ENCODE peak calls at places on chromosome 6, in four cellular contexts. X, P, A and K are unnamed samples.

GRCh38 chr6:44073612-44074382 is 53.5 kb downstream of the MRPL14 start:
- DNase-seq in X (peak), P (no peak), A (no peak), K (no peak)

GRCh38 chr6:131107166-131107565 is 28.1 kb upstream of the AKAP7 start:
- DNase-seq in X (no peak), P (peak), A (no peak), K (no peak)

GRCh38 chr6:67886840-67887292 is 748.2 kb upstream of the ADGRB3 start:
- DNase-seq in X (no peak), P (no peak), A (no peak), K (no peak)

GRCh38 chr6:138035070-138035469 is 72.1 kb downstream of the PERP start:
- DNase-seq in X (no peak), P (no peak), A (no peak), K (no peak)

GRCh38 chr6:214428-214827 is 77.9 kb upstream of the DUSP22 start:
- DNase-seq in X (no peak), P (no peak), A (no peak), K (no peak)

GRCh38 chr6:106964954-106965353 is 9.6 kb downstream of the CD24 start:
- DNase-seq in X (no peak), P (no peak), A (no peak), K (no peak)

GRCh38 chr6:116419069-116419468 is 42.1 kb upstream of the CALHM6 start:
- DNase-seq in X (no peak), P (no peak), A (no peak), K (no peak)

GRCh38 chr6:155314773-155315515 is 660 bp upstream of the TFB1M start:
- DNase-seq in X (no peak), P (peak), A (no peak), K (no peak)

GRCh38 chr6:151413372-151414145 is 22.2 kb upstream of the ZBTB2 start:
- DNase-seq in X (no peak), P (no peak), A (no peak), K (no peak)

GRCh38 chr6:147507162-147508072 is 1.1 kb upstream of the SAMD5 start:
- DNase-seq in X (peak), P (peak), A (peak), K (no peak)

GRCh38 chr6:73983367-73983766 is 287.4 kb downstream of the CD109 start:
- DNase-seq in X (no peak), P (peak), A (no peak), K (no peak)

GRCh38 chr6:3585320-3585935 is 128.6 kb upstream of the SLC22A23 start:
- DNase-seq in X (no peak), P (peak), A (no peak), K (peak)

GRCh38 chr6:43683708-43684455 is 3.7 kb downstream of the MRPS18A start:
- DNase-seq in X (no peak), P (no peak), A (no peak), K (no peak)

DNA sequence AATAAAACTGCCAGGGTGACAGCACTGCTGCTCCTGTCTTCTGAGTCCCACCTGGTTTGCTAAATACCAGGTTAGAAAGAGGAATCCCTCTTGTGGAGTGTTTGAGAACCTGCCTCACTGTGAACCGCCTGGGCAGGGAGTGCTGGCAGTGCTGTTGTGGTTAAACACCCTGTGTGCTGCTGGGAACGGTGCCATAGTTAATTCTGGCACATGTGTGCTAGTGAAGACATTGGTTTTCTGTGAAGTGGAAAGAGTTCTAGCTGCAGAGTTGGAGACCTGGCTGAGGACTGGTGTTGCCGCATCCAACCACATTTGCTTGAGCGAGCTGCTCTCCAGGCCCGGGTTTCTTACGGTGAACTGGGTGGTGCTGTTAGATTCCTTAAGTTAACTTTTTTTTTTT is 72.7 kb downstream of the IGF2R start:
- DNase-seq in X (no peak), P (peak), A (no peak), K (no peak)
- TF ChIP-seq CTCF in X (peak), P (peak), A (no peak), K (no peak)

GRCh38 chr6:88760091-88760490 is 203.3 kb downstream of the RNGTT start:
- DNase-seq in X (no peak), P (peak), A (no peak), K (no peak)

GRCh38 chr6:88763160-88763559 is 200.3 kb downstream of the RNGTT start:
- DNase-seq in X (no peak), P (peak), A (no peak), K (no peak)

DNA sequence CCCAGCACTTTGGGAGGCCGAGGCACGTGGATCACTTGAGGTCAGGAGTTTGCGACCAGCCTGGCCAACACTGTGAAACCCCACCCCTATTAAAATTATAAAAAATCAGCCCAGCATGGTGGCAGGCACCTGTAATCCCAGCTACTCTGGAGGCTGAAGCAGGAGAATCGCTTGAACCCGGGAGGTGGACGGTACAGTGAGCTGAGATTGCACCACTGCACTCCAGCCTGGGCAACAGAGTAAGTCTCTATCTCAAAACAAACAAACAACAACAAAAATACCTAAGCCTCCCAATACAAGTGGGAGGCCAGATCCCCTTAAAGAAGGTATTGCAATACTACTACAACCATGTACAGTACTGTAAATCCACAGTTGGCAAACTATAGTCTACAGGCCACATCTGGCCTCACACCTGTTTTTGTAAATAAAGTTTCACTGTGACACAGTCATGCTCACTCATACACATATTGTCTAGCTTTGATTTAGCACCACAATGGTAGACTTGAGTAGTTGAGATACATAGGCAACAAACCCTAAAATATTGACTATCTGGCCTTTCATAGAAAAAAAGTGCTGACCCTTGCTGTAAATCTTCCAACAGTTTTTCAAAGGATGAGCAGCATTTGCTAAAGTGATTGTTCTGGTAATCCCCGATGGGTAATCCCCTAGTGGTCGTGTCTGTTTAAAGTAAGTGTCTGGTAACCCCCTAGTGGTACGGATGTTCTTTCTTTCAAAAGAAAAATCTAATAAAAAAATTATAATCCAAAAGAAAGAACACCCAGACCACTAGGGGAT is 202.0 kb downstream of the RNGTT start:
- DNase-seq in X (no peak), P (no peak), A (no peak), K (no peak)
- TF ChIP-seq CTCF in X (peak), P (no peak), A (peak), K (no peak)

DNA sequence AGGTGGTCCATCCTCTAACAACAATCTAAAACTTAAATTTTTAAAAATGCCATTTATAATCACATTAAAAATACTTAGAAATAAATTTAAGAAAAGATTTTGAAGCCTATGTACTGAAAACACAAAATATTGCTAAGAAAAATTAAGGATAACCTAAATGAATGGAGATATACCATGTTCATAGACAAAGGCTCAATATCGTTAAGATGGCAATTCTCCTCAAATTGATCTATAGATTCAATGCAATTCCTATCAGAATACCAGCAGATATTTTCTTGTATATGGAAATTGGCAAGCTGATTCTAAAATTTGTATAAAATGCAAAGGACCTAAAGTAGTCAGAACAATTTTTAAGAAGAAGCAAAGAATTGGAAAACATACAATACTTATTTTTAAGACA is 19.7 kb upstream of the UST start:
- DNase-seq in X (no peak), P (no peak), A (no peak), K (no peak)
- TF ChIP-seq CTCF in X (no peak), P (no peak), A (no peak), K (no peak)

DNA sequence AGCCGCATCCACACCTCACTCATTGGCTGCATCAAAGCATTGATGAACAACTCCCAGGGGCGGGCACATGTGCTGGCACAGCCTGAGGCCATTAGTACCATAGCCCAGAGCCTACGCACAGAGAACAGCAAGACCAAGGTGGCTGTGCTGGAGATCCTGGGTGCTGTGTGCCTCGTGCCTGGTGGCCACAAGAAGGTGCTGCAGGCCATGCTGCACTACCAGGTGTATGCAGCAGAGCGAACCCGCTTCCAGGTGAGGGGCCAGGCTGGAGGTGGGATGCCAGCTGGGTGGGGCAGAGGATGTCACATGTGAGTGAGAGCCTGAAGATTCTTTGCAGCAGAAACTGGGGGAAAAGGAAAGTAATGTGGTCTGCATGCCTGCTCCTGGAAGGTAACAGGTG is 66.7 kb downstream of the MOCS1 start:
- DNase-seq in X (peak), P (no peak), A (no peak), K (no peak)
- TF ChIP-seq CTCF in X (peak), P (no peak), A (no peak), K (no peak)